ENCODE peak calls at places on chromosomes 2 and 18, in four cellular contexts. U, B, I and A are unnamed samples. For H3K4me1, the result is how much of the 10 kb centered on the place peaks cover.

GRCh38 chr2:96959406-96960110 is 26.8 kb downstream of the FAM178B start:
- DNase-seq in U (no peak), B (no peak), I (no peak), A (no peak)

GRCh38 chr2:172426635-172427255 is 641 bp upstream of the ITGA6 start:
- DNase-seq in B (no peak), I (no peak), U (no peak), A (no peak)

GRCh38 chr18:3554811-3555427 is 104.9 kb downstream of the TGIF1 start:
- DNase-seq in B (no peak), I (no peak), U (no peak), A (no peak)

GRCh38 chr2:205730191-205730590 is 47.9 kb downstream of the NRP2 start:
- DNase-seq in I (no peak), B (no peak), U (peak), A (no peak)

GRCh38 chr2:113703404-113704299 is 52.8 kb downstream of the SLC35F5 start:
- DNase-seq in U (no peak), B (no peak), I (no peak), A (no peak)

GRCh38 chr2:61763605-61764034 is 90.2 kb downstream of the FAM161A start:
- DNase-seq in B (no peak), I (peak), U (peak), A (no peak)

GRCh38 chr2:143513081-143513480 is 383.9 kb downstream of the ARHGAP15 start:
- DNase-seq in U (peak), I (peak), B (no peak), A (no peak)

GRCh38 chr18:72233106-72233505 is 311.0 kb downstream of the CBLN2 start:
- DNase-seq in B (no peak), I (no peak), U (no peak), A (no peak)

GRCh38 chr2:222336931-222337330 is 38.1 kb upstream of the PAX3 start:
- DNase-seq in U (no peak), B (no peak), I (no peak), A (no peak)

GRCh38 chr2:68734176-68734575 is 435 bp upstream of the ARHGAP25 start:
- DNase-seq in B (no peak), U (no peak), I (no peak), A (no peak)
- H3K4me3 ChIP-seq in B (no peak), U (no peak), I (no peak), A (no peak)

GRCh38 chr18:51038110-51038509 is 8.1 kb downstream of the SMAD4 start:
- DNase-seq in B (no peak), I (no peak), U (no peak), A (no peak)
- H3K4me1 ChIP-seq in B (under half), I (half or more), U (under half), A (under half)

DNA sequence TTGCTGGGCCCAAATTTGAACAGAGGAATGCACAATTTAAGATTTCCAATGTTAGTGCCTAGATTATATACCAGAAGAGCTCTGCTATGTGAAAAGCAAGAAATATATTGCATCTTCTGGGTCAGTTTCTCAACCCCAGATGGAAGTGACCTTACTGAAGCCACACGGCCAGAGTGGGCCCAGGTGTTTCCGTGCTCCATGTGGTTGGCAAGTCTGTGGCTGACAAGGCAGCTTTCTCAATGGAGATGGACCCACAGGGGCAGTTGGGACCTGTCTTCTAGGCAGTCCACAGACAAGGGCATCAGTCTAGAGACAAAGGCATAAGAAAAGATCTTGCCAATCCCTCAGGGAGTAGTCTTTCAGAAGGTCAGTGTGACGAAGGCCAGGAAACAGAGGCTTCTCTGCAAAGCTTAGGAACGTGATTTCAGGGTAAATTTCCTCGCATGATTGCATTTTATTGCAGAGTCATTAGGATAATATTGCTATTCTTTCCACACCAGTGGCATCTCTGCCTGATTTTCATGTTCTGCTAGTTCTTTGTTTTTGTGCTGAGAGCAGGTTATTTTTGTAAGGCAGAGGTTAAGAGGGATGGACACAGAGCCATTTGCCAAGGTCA is 201.9 kb downstream of the ANKRD30B start:
- DNase-seq in U (no peak), B (no peak), I (no peak), A (no peak)
- H3K4me3 ChIP-seq in U (no peak), B (no peak), I (no peak), A (no peak)

DNA sequence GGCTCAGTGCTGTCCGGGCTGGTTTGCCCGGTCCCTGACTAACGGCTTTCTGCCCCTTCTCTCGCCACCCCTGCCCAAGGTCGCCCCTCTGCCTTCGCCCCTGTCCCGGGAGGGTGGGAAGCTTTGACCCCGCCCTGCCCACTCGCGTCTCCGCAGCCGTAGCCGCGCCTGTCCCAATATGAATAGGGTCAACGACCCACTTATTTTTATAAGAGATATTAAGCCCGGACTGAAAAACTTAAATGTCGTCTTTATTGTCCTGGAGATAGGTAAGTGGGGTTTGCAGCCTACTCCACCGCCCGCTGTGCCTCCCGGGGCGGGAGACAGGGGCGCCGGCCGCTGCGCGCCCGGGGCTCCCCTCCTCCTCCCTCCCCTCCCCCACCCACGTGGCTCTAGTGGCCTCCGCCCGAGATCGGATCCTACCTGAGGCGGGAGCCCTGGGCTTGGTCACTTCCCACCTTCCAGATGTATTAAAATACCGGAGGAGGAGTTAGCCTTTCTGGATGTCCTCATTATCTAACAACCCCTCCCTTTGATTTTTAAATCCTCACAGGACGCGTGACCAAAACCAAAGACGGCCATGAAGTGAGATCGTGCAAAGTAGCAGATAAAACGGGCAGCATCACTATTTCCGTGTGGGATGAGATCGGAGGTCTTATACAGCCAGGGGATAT is 638 bp downstream of the NABP1 start:
- DNase-seq in U (no peak), I (peak), B (peak), A (no peak)
- H3K4me1 ChIP-seq in U (under half), I (under half), B (under half), A (under half)

GRCh38 chr2:72788756-72789155 is 37.1 kb downstream of the EXOC6B start:
- DNase-seq in I (no peak), B (no peak), U (peak), A (no peak)

GRCh38 chr2:72781500-72781899 is 44.3 kb downstream of the EXOC6B start:
- DNase-seq in U (no peak), I (no peak), B (no peak), A (no peak)

GRCh38 chr2:72789241-72789640 is 36.6 kb downstream of the EXOC6B start:
- DNase-seq in U (no peak), I (no peak), B (no peak), A (no peak)

GRCh38 chr2:72782520-72782919 is 43.3 kb downstream of the EXOC6B start:
- DNase-seq in U (no peak), I (no peak), B (no peak), A (no peak)

GRCh38 chr2:72785517-72785916 is 40.3 kb downstream of the EXOC6B start:
- DNase-seq in I (no peak), B (no peak), U (no peak), A (no peak)
- H3K4me3 ChIP-seq in I (no peak), B (no peak), U (no peak), A (no peak)